ENCODE peak calls at places on chromosomes 6 and 20, in six cellular contexts. P is psoas muscle, A is stomach, O is upper lobe of left lung, U is uterus, Q is IMR-90. T is an unnamed sample. For H3K4me1, the result is how much of the 10 kb centered on the place peaks cover.

GRCh38 chr20:16664031-16664430 is 65.8 kb upstream of the SNRPB2 start:
- DNase-seq in O (no peak), A (no peak), P (no peak), Q (no peak), U (no peak), T (no peak)

GRCh38 chr20:35179292-35180212 is 7.7 kb downstream of the PROCR start:
- DNase-seq in Q (no peak), A (no peak), U (no peak), P (no peak), O (no peak), T (no peak)

GRCh38 chr20:32019156-32019510 is 8.9 kb downstream of the CCM2L start:
- DNase-seq in A (no peak), U (no peak), P (no peak), Q (no peak), O (peak), T (no peak)

GRCh38 chr20:15166744-15167143 is 829.3 kb upstream of the FLRT3 start:
- DNase-seq in U (no peak), O (no peak), P (no peak), Q (no peak), A (no peak), T (no peak)

GRCh38 chr6:152981219-152981618 is 1.6 kb downstream of the FBXO5 start:
- DNase-seq in Q (no peak), A (no peak), O (no peak), P (no peak), U (no peak), T (no peak)

GRCh38 chr6:122652431-122652830 is 42.2 kb downstream of the PKIB start:
- DNase-seq in Q (peak), A (no peak), O (no peak), P (no peak), U (no peak), T (no peak)

GRCh38 chr6:99297415-99297814 is 52.1 kb downstream of the FAXC start:
- DNase-seq in U (no peak), O (no peak), A (no peak), Q (no peak), P (no peak), T (no peak)

GRCh38 chr20:9442858-9443257 is 71.5 kb upstream of the LAMP5 start:
- DNase-seq in Q (peak), P (no peak), U (no peak), O (no peak), A (peak), T (no peak)

GRCh38 chr20:43452404-43453126 is 5.1 kb upstream of the SRSF6 start:
- DNase-seq in Q (no peak), P (no peak), U (no peak), O (no peak), A (no peak), T (no peak)

GRCh38 chr6:75368864-75369402 is 84.3 kb upstream of the TMEM30A start:
- DNase-seq in P (no peak), A (no peak), Q (no peak), O (no peak), U (no peak), T (no peak)
- H3K4me1 ChIP-seq in P (under half), A (under half), Q (under half), O (under half), U (under half), T (under half)

GRCh38 chr20:38215789-38216182 is 44.7 kb downstream of the KIAA1755 start:
- DNase-seq in U (no peak), Q (no peak), O (no peak), P (no peak), A (no peak), T (no peak)

GRCh38 chr20:38216736-38217595 is 43.6 kb downstream of the KIAA1755 start:
- DNase-seq in P (no peak), Q (no peak), O (peak), U (no peak), A (no peak), T (no peak)

GRCh38 chr20:38214871-38215788 is 45.4 kb downstream of the KIAA1755 start:
- DNase-seq in U (no peak), P (no peak), A (no peak), Q (no peak), O (no peak), T (no peak)

GRCh38 chr20:38217791-38218565 is 42.6 kb downstream of the KIAA1755 start:
- DNase-seq in O (no peak), P (peak), Q (peak), A (no peak), U (peak), T (no peak)

GRCh38 chr20:38216201-38216600 is 44.3 kb downstream of the KIAA1755 start:
- DNase-seq in U (no peak), P (no peak), Q (no peak), A (no peak), O (no peak), T (no peak)
- H3K27ac ChIP-seq in U (peak), P (no peak), Q (peak), A (no peak), O (no peak), T (no peak)

DNA sequence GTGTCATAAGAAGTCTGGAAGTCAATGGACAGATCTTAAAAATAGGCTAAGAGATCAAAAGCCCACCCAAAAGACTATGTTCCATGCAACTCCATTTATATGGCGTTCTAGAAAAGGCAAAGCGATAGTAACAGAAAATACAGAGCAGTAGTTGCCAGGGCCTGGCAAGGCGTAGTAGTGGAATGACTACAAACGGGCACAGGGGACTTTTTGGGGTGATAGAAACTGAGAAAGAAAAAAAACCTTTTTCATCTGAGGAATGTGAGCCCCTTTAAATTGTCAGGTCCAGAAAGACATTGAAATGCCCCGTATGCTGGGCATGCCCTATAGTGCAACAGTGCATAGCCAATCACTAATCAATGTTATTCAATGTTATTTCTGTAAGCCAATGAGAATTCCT is 47.2 kb upstream of the FAM50B start:
- DNase-seq in O (no peak), Q (no peak), P (no peak), A (no peak), U (no peak), T (no peak)
- H3K4me1 ChIP-seq in O (under half), Q (under half), P (under half), A (under half), U (under half), T (under half)

DNA sequence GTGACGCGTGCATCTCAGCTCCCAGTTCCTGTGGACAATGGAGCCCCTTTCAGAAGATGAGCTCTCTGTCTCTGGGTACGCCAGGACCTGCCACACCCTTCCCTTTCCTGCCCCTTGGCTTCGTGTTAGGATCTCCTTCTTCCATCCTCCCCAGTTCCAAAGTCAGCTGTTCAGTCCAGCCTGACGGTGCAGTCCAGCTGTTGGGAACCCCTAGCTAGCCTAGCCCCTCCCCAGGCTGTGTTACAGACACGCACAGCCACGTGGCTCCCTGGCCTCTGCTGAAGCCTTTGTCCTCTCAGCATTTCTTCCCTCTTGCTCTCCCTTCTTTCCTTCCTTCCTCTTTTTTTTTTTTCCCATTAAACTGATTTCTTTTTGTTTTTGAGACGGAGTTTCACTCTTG is 12.4 kb upstream of the TFAP2C start:
- DNase-seq in P (no peak), O (no peak), A (no peak), Q (no peak), U (no peak), T (no peak)
- H3K27ac ChIP-seq in P (no peak), O (no peak), A (no peak), Q (no peak), U (no peak), T (no peak)

DNA sequence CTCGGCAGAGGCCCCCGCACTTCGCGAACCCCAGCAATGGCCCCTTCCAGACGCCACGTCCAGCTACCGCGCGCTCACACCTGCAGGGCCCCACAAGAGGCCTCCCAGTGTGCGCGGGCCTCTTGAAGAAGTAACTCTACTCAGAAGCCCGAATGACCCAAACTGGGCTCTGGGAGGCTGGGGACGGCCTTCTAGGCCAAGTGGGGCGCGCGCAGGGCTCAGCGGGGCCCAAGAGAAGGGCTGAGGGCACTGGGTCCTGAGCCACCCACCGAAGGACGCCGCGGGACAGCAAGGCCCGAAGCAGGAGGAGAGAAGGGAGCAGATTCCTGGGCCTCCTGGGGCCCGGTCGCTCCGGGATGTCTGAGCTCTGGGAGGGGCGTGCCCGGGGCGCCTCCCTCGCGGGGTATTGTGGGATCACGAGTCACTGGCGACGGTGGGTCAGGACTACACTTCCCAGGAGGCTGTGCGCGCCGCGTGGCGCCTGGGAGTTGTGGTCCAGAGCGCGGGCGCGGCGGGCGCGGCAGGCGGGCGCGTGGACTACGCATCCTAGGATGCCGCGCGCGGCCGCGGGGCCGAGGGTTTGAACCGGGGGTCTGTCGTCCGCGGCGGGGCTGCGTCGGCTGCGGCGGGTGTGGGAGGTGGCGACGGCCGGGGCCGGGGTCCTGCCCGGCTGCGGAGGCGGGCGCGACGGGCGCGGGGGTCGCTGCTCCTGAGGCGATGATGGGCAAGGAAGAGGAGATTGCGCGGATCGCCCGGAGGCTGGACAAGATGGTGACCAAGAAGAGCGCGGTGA is at the start of gene TCEA2:
- DNase-seq in O (peak), U (peak), A (peak), P (peak), Q (peak), T (peak)
- H3K4me1 ChIP-seq in O (under half), U (under half), A (half or more), P (under half), Q (under half), T (under half)

GRCh38 chr6:27674882-27675281 is 202.0 kb upstream of the ZNF184 start:
- DNase-seq in Q (no peak), U (no peak), P (no peak), A (no peak), O (no peak), T (no peak)

GRCh38 chr6:27679308-27679967 is 206.5 kb upstream of the ZNF184 start:
- DNase-seq in Q (no peak), A (no peak), P (no peak), O (no peak), U (no peak), T (no peak)

GRCh38 chr6:27679968-27680694 is 207.2 kb upstream of the ZNF184 start:
- DNase-seq in A (no peak), Q (no peak), U (no peak), P (no peak), O (no peak), T (no peak)

GRCh38 chr6:27678449-27678848 is 205.5 kb upstream of the ZNF184 start:
- DNase-seq in U (no peak), A (no peak), P (no peak), O (no peak), Q (no peak), T (no peak)
- H3K27ac ChIP-seq in U (no peak), A (no peak), P (no peak), O (no peak), Q (no peak), T (no peak)

DNA sequence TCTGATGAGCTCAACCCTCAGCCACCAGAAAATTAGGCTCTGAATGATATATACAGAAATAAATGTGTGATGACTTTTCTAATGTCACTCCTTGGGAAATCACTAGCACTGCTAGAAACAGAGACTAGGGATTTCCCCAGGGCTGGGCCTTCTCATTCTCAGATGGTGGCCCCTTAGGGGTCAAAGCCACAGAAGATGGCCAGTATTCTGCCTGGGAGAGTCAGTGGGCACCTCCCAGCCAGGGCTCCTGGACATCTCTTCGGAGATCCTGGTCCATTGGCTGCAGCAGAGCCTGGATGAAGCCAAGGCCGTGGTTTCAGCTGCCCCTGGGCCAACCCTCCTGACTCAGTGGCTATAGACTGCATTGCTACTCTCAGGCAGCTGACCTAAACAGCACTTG is 276.9 kb upstream of the SUPT3H start:
- DNase-seq in Q (peak), A (no peak), P (no peak), U (no peak), O (no peak), T (no peak)
- H3K4me1 ChIP-seq in Q (under half), A (under half), P (under half), U (under half), O (under half), T (under half)

DNA sequence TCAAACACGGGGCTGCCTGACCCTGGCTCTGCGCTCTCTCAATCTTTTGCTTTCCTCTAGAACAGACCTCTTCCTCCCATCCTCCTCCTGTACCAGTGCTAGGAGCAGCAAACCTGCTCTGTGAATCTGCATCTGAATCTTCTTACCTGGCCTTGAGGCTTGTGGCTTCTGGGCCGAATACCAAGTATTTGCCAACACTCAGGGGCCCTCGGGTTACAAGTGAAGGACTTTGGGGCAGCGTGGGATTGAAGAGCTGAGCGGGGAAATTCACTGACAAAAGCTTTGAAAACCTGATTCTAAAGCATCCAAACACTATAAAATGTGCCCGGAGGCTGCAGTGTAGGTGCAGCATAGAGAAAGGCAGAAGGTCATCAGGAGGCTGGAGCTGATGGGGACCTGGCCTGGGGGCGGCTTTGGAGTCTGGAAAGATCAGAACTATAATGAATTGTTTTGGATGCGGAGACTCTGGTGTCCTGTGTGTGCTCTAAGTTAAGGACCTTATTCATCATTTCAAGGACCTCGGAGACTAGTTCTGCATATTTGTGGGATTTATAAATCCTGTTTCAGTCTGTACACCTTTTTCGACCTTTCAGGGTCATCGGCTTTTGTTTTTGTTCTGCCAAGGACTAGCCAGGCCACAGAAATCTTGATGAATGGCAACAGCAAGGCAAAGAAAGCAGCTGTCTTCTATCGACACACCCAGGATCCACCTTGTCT is 16.4 kb upstream of the IGF2R start:
- DNase-seq in U (no peak), A (no peak), Q (no peak), O (no peak), P (no peak), T (no peak)
- H3K27ac ChIP-seq in U (no peak), A (no peak), Q (no peak), O (peak), P (no peak), T (no peak)